ENCODE peak calls at places on chromosomes 12 and 14, in seven cellular contexts. C is WERI-Rb-1, W is K562, L is GM23338, K is foreskin fibroblast, I is osteocyte, N is AG09309. B is an unnamed sample.

GRCh38 chr12:65232490-65233077 is 45.9 kb upstream of the MSRB3 start:
- DNase-seq in C (no peak), W (no peak), L (peak), K (peak), I (no peak), N (no peak), B (peak)

GRCh38 chr14:96863327-96863985 is 66.3 kb downstream of the VRK1 start:
- DNase-seq in C (no peak), W (no peak), L (peak), K (no peak), I (no peak), N (no peak), B (no peak)

GRCh38 chr12:115320967-115321366 is 637.0 kb upstream of the TBX3 start:
- DNase-seq in C (no peak), W (no peak), L (no peak), K (no peak), I (no peak), N (no peak), B (no peak)

GRCh38 chr14:93112891-93113677 is 2.6 kb downstream of the ITPK1 start:
- DNase-seq in C (peak), W (peak), L (peak), K (peak), I (peak), N (peak), B (peak)

GRCh38 chr12:19856389-19856788 is 417.1 kb downstream of the AEBP2 start:
- DNase-seq in C (no peak), W (no peak), L (no peak), K (no peak), I (no peak), N (no peak), B (no peak)

GRCh38 chr12:1457901-1458300 is 136.5 kb downstream of the FBXL14 start:
- DNase-seq in C (no peak), W (no peak), L (no peak), K (peak), I (no peak), N (peak), B (peak)

GRCh38 chr12:47717443-47718193 is 7.7 kb downstream of the ENDOU start:
- DNase-seq in C (peak), W (peak), L (peak), K (peak), I (peak), N (peak), B (peak)

GRCh38 chr12:61823102-61823501 is 437.1 kb upstream of the USP15 start:
- DNase-seq in C (no peak), W (no peak), L (no peak), K (no peak), I (no peak), N (no peak), B (no peak)

GRCh38 chr14:76080009-76080408 is 71.7 kb upstream of the GPATCH2L start:
- DNase-seq in C (peak), W (no peak), L (no peak), K (no peak), I (no peak), N (no peak), B (no peak)

GRCh38 chr12:26187014-26187413 is 8.4 kb upstream of the SSPN start:
- DNase-seq in C (no peak), W (no peak), L (no peak), K (no peak), I (no peak), N (no peak), B (no peak)

GRCh38 chr12:9751204-9752144 is 9.2 kb downstream of the CD69 start:
- DNase-seq in C (no peak), W (peak), L (peak), K (peak), I (no peak), N (no peak), B (peak)

GRCh38 chr14:89221109-89221508 is 195.9 kb downstream of the FOXN3 start:
- DNase-seq in C (no peak), W (no peak), L (no peak), K (peak), I (no peak), N (peak), B (peak)

GRCh38 chr14:102146423-102146822 is 6.7 kb downstream of the WDR20 start:
- DNase-seq in C (no peak), W (no peak), L (no peak), K (no peak), I (no peak), N (no peak), B (no peak)

GRCh38 chr12:117501470-117501869 is 140.0 kb upstream of the NOS1 start:
- DNase-seq in C (peak), W (no peak), L (no peak), K (no peak), I (no peak), N (no peak), B (no peak)

GRCh38 chr12:2795291-2796186 is 769 bp downstream of the FKBP4 start:
- DNase-seq in C (peak), W (peak), L (peak), K (peak), I (peak), N (no peak), B (peak)

GRCh38 chr12:2796187-2796663 is 1.5 kb downstream of the FKBP4 start:
- DNase-seq in C (no peak), W (no peak), L (peak), K (peak), I (no peak), N (no peak), B (no peak)

GRCh38 chr12:2794736-2795289 is at the start of gene FKBP4:
- DNase-seq in C (peak), W (peak), L (peak), K (peak), I (peak), N (peak), B (peak)

GRCh38 chr12:2800046-2800570 is 5.3 kb downstream of the FKBP4 start:
- DNase-seq in C (no peak), W (no peak), L (no peak), K (no peak), I (no peak), N (no peak), B (no peak)

GRCh38 chr12:2797721-2798418 is 3.1 kb downstream of the FKBP4 start:
- DNase-seq in C (no peak), W (no peak), L (no peak), K (peak), I (no peak), N (no peak), B (no peak)
- TF ChIP-seq CTCF in C (no peak), W (no peak), L (no peak), K (no peak), I (peak), N (peak), B (peak)

GRCh38 chr12:13079440-13079906 is 24.0 kb downstream of the GSG1 start:
- DNase-seq in C (no peak), W (no peak), L (peak), K (no peak), I (no peak), N (no peak), B (no peak)
- TF ChIP-seq CTCF in C (peak), W (no peak), L (peak), K (no peak), I (no peak), N (no peak), B (peak)

DNA sequence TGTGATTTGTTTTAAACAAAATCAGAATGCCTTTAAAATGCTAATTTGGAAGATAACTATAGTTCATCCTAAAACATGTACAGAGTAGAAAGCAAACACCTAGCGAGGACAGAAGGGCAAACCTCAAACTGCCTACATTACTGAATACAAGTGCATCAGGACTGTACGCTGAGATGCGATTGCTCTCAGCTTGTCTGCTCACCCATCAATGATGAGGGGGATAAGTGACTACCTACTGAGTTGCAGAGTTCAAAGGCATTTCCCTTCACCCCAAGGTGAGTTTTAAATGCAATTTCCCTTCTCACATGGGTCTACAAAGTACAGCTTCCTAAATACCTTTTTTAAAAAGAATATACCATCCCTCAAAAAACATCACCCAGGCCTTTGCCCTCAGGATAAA is 52.9 kb downstream of the PHLDA1 start:
- DNase-seq in C (no peak), W (no peak), L (no peak), K (no peak), I (no peak), N (no peak), B (no peak)
- TF ChIP-seq CTCF in C (no peak), W (no peak), L (no peak), K (no peak), I (no peak), N (no peak), B (no peak)

DNA sequence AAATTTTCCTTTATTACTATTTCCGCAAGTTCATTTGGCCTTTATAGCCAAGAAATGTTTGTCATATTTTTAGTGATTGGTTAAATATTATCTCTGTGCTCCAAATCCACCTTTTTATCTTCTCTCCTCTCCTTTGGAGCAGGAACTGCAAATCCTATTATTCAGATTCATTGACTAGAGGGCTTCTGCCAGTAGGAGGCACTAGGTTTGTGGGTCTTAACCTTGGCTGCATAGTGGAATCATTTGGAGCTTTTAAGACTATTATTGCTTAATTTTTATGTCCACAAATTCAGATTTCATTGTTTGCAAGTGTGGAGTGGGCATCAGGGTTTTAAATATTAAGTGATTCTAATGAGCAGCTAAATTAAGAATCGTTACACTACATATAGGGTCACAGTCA is 75.3 kb upstream of the SYT10 start:
- DNase-seq in C (no peak), W (no peak), L (peak), K (no peak), I (no peak), N (no peak), B (no peak)
- TF ChIP-seq CTCF in C (peak), W (peak), L (peak), K (no peak), I (no peak), N (no peak), B (no peak)

DNA sequence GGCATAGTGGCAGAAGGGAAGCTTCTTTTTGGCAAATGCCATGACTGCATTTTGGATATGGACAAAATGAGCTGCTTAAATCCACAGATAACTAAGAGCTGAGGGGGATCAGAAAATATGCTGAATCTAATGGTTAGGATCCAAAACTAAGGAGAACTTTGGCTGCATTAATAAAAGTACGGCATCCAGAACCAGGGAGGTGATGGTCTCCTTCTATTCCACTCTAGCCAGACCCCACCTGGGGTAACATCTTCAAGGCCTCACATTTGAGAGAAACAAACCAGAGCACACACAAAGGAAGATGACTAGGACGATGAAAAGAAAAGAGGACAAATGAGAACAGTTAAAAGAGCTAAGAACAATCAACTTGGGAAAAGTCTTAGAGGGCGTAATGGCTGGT is 27.6 kb downstream of the NT5DC3 start:
- DNase-seq in C (no peak), W (no peak), L (no peak), K (no peak), I (no peak), N (no peak), B (no peak)
- TF ChIP-seq CTCF in C (no peak), W (no peak), L (no peak), K (no peak), I (no peak), N (no peak), B (no peak)

DNA sequence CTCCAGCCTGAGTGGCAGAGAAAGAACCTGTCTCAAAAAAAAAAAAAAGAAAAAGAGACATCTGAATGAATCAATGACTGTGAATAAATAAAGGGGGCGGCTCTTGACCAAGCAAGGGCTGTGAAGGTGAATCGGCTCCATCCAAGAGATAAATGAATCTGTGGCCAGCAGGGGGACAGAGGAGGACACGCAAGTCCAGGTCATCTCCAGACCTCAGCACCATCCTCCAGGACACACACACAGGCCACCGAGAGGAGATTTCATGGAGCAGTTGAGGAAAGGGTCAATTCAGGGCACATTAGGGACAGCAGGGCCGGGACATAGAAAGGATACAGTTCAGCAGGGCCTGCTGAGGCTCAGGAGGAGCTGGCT is 21.6 kb downstream of the TRPV4 start:
- DNase-seq in C (peak), W (no peak), L (peak), K (no peak), I (no peak), N (no peak), B (no peak)
- TF ChIP-seq CTCF in C (peak), W (no peak), L (no peak), K (peak), I (no peak), N (peak), B (peak)

GRCh38 chr12:103905730-103906349 is 24.4 kb upstream of the HSP90B1 start:
- DNase-seq in C (no peak), W (no peak), L (no peak), K (no peak), I (peak), N (no peak), B (no peak)
- TF ChIP-seq CTCF in C (no peak), W (no peak), L (no peak), K (no peak), I (no peak), N (no peak), B (no peak)